ENCODE peak calls at places on chromosomes 7 and 10, in ten cellular contexts. M is fibroblast of lung, N is brain microvascular endothelial cell, Q is neural progenitor cell, J is cardiac fibroblast, X is kidney, G is heart right ventricle, D is left lung, L is HCT116, S is NB4. F is an unnamed sample.
A peak's percentile ranks its signal among the peaks of the same experiment; 100 is the strongest.

GRCh38 chr10:69800109-69800508 is 1.6 kb upstream of the COL13A1 start:
- DNase-seq in X (no peak), L (peak; percentile 67), N (peak; percentile 66), M (peak; percentile 57), G (no peak), D (no peak), J (peak; percentile 75), S (peak; percentile 64), Q (peak; percentile 84), F (peak; percentile 75)

GRCh38 chr7:2313450-2314208 is 612 bp downstream of the SNX8 start:
- DNase-seq in G (no peak), D (peak; percentile 45), S (peak; percentile 47), J (no peak), X (no peak), Q (no peak), L (no peak), M (no peak), N (no peak), F (peak; percentile 8)

GRCh38 chr10:96724621-96725020 is 4.3 kb upstream of the PIK3AP1 start:
- DNase-seq in M (no peak), D (no peak), Q (no peak), J (no peak), S (no peak), N (no peak), G (no peak), X (no peak), L (no peak), F (no peak)

GRCh38 chr10:130766071-130766470 is 545.5 kb downstream of the TCERG1L start:
- DNase-seq in G (no peak), L (no peak), N (no peak), J (no peak), D (peak; percentile 27), M (no peak), Q (no peak), S (no peak), X (peak; percentile 32), F (no peak)

GRCh38 chr7:67696878-67697277 is 700.2 kb downstream of the TYW1 start:
- DNase-seq in L (no peak), X (no peak), G (no peak), Q (no peak), D (no peak), J (no peak), M (no peak), N (no peak), S (no peak), F (no peak)

GRCh38 chr10:69481280-69481679 is 30.0 kb downstream of the TSPAN15 start:
- DNase-seq in Q (no peak), N (no peak), X (no peak), G (no peak), J (no peak), D (no peak), S (peak; percentile 30), L (no peak), M (no peak), F (no peak)

GRCh38 chr7:52500796-52501195 is 534.6 kb upstream of the POM121L12 start:
- DNase-seq in Q (no peak), M (peak; percentile 24), L (no peak), D (no peak), S (no peak), N (no peak), G (no peak), X (no peak), J (no peak), F (peak; percentile 58)

GRCh38 chr10:27155073-27155754 is at the start of gene MASTL:
- DNase-seq in S (peak; percentile 90), Q (peak; percentile 90), J (peak; percentile 97), L (peak; percentile 78), N (peak; percentile 89), X (peak; percentile 98), M (peak; percentile 94), G (peak; percentile 92), D (peak; percentile 94), F (peak; percentile 95)

GRCh38 chr10:124743188-124744046 is 761 bp downstream of the FAM53B start:
- DNase-seq in G (peak; percentile 60), M (peak; percentile 44), Q (peak; percentile 63), N (peak; percentile 16), D (no peak), X (peak; percentile 86), J (peak; percentile 27), L (no peak), S (peak; percentile 88), F (peak; percentile 44)

GRCh38 chr10:70603439-70603778 is 868 bp upstream of the PRF1 start:
- DNase-seq in L (no peak), M (no peak), X (no peak), Q (no peak), N (no peak), J (no peak), D (no peak), G (no peak), S (peak; percentile 34), F (no peak)

GRCh38 chr7:96321041-96321669 is 743 bp downstream of the SLC25A13 start:
- DNase-seq in S (peak; percentile 91), G (peak; percentile 81), D (peak; percentile 90), N (peak; percentile 70), M (peak; percentile 81), X (peak; percentile 92), Q (peak; percentile 91), L (peak; percentile 77), J (peak; percentile 85), F (peak; percentile 84)

GRCh38 chr7:123797673-123798526 is 47.1 kb upstream of the HYAL4 start:
- DNase-seq in Q (peak; percentile 28), J (peak; percentile 91), L (peak; percentile 66), N (peak; percentile 59), M (peak; percentile 95), S (peak; percentile 54), G (no peak), X (no peak), D (no peak), F (peak; percentile 95)

GRCh38 chr10:47261556-47261955 is 38.4 kb upstream of the GDF10 start:
- DNase-seq in J (no peak), Q (no peak), L (no peak), X (no peak), S (no peak), G (no peak), N (no peak), D (no peak), M (no peak), F (no peak)

DNA sequence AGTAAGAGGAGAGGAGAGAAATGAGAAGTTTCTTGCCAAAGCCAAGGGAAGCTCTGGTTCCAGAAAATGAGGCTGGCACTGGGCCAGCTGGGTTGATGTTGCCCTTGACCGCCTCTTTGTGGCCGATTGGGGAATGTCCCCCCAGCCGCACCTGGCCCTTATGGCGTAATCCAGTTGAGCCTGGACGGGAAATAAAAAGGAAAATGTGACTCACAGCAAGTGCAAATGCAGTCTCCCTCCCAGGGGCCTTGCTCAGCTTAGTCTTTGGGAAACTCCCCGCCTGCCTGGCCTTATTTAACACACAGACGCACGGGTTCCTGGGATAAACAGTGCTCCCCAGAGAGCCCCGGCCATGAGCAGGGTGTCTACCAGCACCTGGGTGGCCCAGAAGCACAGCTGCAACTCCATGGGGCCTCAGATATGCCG is 174.8 kb downstream of the KIAA1217 start:
- DNase-seq in Q (peak; percentile 26), L (peak; percentile 81), M (peak; percentile 99), X (peak; percentile 96), S (peak; percentile 85), N (peak; percentile 99), J (peak; percentile 96), G (peak; percentile 79), D (peak; percentile 87), F (peak; percentile 98)
- TF ChIP-seq CTCF in Q (peak; percentile 35), L (peak; percentile 66), M (peak; percentile 54), X (peak; percentile 54), S (peak; percentile 42), N (peak; percentile 69), J (peak; percentile 66), G (peak; percentile 70), D (peak; percentile 34), F (peak; percentile 55)

DNA sequence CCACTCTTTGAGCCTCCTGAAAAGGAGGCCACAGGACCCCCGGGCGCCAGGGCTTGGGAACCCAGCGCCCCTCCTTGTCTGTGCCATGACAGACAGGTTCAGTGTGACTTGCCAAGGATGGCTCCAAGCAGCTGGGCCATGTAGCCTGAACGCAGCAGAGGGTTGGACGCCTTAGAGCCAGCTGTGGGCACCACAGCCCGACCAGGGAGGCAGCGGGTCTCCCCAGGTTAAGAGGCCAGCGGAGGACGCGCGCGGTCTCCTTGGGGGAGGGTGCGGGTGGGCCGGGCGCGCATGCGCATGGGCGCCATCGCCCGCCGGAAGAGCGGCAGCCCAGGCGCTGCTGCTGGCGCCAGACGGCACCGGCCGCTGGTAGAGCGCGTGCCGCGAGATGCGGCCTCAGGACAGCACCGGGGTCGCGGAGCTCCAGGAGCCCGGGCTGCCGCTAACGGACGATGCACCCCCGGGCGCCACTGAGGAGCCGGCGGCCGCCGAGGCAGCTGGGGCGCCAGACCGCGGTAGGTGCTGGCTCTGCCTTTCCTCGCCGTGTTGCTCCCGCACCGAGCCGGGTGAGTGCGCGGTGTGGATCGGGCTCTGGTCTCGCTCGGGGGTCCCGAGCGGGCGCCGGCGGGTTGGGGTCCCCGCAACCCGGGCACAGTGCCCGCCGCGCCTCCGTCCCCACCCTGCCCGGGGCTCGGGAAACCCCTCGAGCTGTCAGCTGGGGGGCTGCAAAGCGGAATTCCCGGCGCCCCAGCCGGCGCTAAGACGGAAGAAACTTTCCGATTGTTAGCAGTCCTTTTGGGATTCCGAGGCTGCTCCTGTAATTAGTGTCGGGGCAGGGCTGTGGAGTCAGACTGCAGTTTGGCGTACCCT is at the start of gene SLC35G1:
- DNase-seq in S (peak; percentile 76), D (peak; percentile 73), N (peak; percentile 21), X (peak; percentile 87), G (peak; percentile 78), Q (peak; percentile 92), M (peak; percentile 56), L (peak; percentile 38), J (peak; percentile 76), F (peak; percentile 67)
- TF ChIP-seq CTCF in S (no peak), D (no peak), N (no peak), X (no peak), G (no peak), Q (no peak), M (no peak), L (no peak), J (no peak), F (no peak)

DNA sequence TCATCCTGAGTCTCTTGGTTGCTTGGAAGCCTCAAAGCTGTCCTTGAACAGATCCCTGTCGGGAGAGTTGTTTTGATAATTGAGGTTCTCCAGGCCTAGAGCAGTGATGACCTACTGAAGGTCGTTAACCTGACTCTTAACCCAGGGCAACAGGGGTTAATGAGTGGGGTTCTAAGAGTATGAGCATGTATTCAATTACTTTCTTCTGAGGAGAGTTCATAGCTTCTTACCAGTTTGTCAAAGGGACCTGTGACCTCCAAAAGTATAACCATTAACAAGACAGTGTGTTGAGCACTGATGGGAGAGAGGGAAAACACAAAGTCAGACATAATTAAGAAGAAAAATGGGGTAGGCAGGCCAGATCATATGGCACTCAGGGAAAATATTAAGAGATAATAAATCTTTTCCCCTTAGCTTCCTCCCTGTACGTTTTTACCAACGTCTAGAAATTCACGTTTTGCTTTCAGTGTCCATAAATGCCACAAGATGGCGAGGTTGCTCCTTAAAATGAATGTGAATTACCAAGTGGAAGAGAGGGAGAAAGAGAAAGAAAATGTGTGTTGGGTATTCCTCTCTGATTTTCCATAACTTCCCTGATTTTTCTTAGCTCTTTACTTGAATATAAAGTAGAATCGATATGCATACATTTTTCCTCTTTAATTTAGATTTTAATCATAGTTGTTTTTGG is 97.6 kb downstream of the SUGCT start:
- DNase-seq in N (peak; percentile 74), S (peak; percentile 70), D (no peak), L (peak; percentile 42), X (no peak), J (peak; percentile 85), M (peak; percentile 71), G (no peak), Q (peak; percentile 56), F (peak; percentile 69)
- TF ChIP-seq CTCF in N (peak; percentile 60), S (peak; percentile 63), D (peak; percentile 39), L (peak; percentile 65), X (peak; percentile 67), J (peak; percentile 48), M (peak; percentile 67), G (peak; percentile 49), Q (peak; percentile 67), F (peak; percentile 65)

GRCh38 chr7:114689391-114689790 is 232.5 kb upstream of the MDFIC start:
- DNase-seq in G (no peak), J (no peak), L (no peak), M (no peak), S (no peak), N (no peak), Q (no peak), D (no peak), X (no peak), F (no peak)
- TF ChIP-seq CTCF in G (no peak), J (no peak), L (no peak), M (no peak), S (no peak), N (no peak), Q (no peak), D (no peak), X (no peak), F (no peak)